ENCODE peak calls at places on chromosomes 2 and 18, in ten cellular contexts. S is activated naive CD8-positive, alpha-beta T cell treated with anti-CD3 and anti-CD28 coated beads, Interleukin-2, amount 10 ng/mL, durations not matched to agents 7 days and 5 days; C is HFFc6; Z is HT1080; N is activated T-helper 9 cell treated with anti-CD3 and anti-CD28 coated beads, Interleukin-2, amount 50 U/mL, for 16 hours; K is adrenal gland; E is DMS153; P is pons; H is mammary epithelial cell; W is glutamatergic neuron. G is an unnamed sample.

GRCh38 chr2:199136681-199137080 is 321.1 kb downstream of the SATB2 start:
- DNase-seq in S (no peak), C (peak), Z (peak), N (no peak), K (no peak), E (no peak), P (no peak), H (peak), W (no peak), G (peak)

GRCh38 chr2:12050381-12050780 is 303.9 kb downstream of the LPIN1 start:
- DNase-seq in S (no peak), C (peak), Z (peak), N (no peak), K (no peak), E (no peak), P (no peak), H (peak), W (no peak), G (peak)

GRCh38 chr2:128178650-128179460 is 87.9 kb downstream of the UGGT1 start:
- DNase-seq in S (peak), C (peak), Z (peak), N (no peak), K (peak), E (no peak), P (peak), H (peak), W (peak), G (peak)

GRCh38 chr2:206211657-206212255 is 52.1 kb downstream of the EEF1B2 start:
- DNase-seq in S (no peak), C (peak), Z (peak), N (no peak), K (no peak), E (no peak), P (no peak), H (peak), W (no peak), G (no peak)

GRCh38 chr2:86219896-86220295 is 20.6 kb downstream of the MRPL35 start:
- DNase-seq in S (no peak), C (no peak), Z (no peak), N (no peak), K (no peak), E (no peak), P (no peak), H (no peak), W (no peak), G (no peak)

GRCh38 chr2:3465844-3466481 is 53.4 kb downstream of the ADI1 start:
- DNase-seq in S (no peak), C (peak), Z (peak), N (no peak), K (no peak), E (no peak), P (no peak), H (peak), W (no peak), G (peak)

GRCh38 chr2:111135910-111136297 is 15.2 kb downstream of the BCL2L11 start:
- DNase-seq in S (no peak), C (no peak), Z (peak), N (no peak), K (no peak), E (no peak), P (no peak), H (no peak), W (peak), G (no peak)

GRCh38 chr2:44778671-44779476 is 162.6 kb upstream of the SIX3 start:
- DNase-seq in S (no peak), C (no peak), Z (no peak), N (no peak), K (no peak), E (no peak), P (no peak), H (no peak), W (no peak), G (no peak)

GRCh38 chr2:141528990-141529389 is 601.8 kb downstream of the LRP1B start:
- DNase-seq in S (no peak), C (no peak), Z (no peak), N (no peak), K (no peak), E (no peak), P (no peak), H (no peak), W (no peak), G (no peak)

GRCh38 chr18:22822024-22822423 is 111.1 kb upstream of the RBBP8 start:
- DNase-seq in S (no peak), C (peak), Z (peak), N (no peak), K (no peak), E (no peak), P (no peak), H (peak), W (no peak), G (no peak)

GRCh38 chr2:64405476-64406406 is 48.2 kb upstream of the LGALSL start:
- DNase-seq in S (no peak), C (peak), Z (peak), N (no peak), K (no peak), E (no peak), P (no peak), H (peak), W (no peak), G (no peak)

GRCh38 chr18:70464343-70465114 is 175.7 kb downstream of the SOCS6 start:
- DNase-seq in S (peak), C (peak), Z (peak), N (no peak), K (peak), E (peak), P (peak), H (peak), W (peak), G (peak)

GRCh38 chr2:217966399-217967068 is 36.3 kb downstream of the TNS1 start:
- DNase-seq in S (no peak), C (no peak), Z (no peak), N (no peak), K (no peak), E (no peak), P (no peak), H (no peak), W (no peak), G (no peak)

GRCh38 chr2:233449921-233450853 is 95.9 kb downstream of the DGKD start:
- DNase-seq in S (peak), C (no peak), Z (no peak), N (no peak), K (no peak), E (no peak), P (no peak), H (no peak), W (peak), G (no peak)

GRCh38 chr2:70570041-70570661 is 16.5 kb upstream of the TGFA start:
- DNase-seq in S (no peak), C (no peak), Z (peak), N (no peak), K (no peak), E (no peak), P (no peak), H (peak), W (no peak), G (peak)

GRCh38 chr18:35215026-35215425 is 25.8 kb upstream of the ZNF397 start:
- DNase-seq in S (no peak), C (no peak), Z (no peak), N (no peak), K (no peak), E (no peak), P (no peak), H (no peak), W (no peak), G (no peak)

GRCh38 chr2:46657042-46657504 is 177.7 kb downstream of the TMEM247 start:
- DNase-seq in S (no peak), C (no peak), Z (peak), N (no peak), K (no peak), E (no peak), P (peak), H (peak), W (no peak), G (peak)

GRCh38 chr2:240648155-240648649 is 22.9 kb downstream of the GPR35 start:
- DNase-seq in S (no peak), C (no peak), Z (no peak), N (no peak), K (no peak), E (no peak), P (no peak), H (no peak), W (no peak), G (no peak)

GRCh38 chr2:26569216-26570082 is 71.7 kb downstream of the CIB4 start:
- DNase-seq in S (peak), C (no peak), Z (no peak), N (no peak), K (no peak), E (no peak), P (no peak), H (no peak), W (peak), G (no peak)

GRCh38 chr2:232260075-232260474 is 118.5 kb upstream of the ALPP start:
- DNase-seq in S (no peak), C (peak), Z (peak), N (no peak), K (no peak), E (no peak), P (no peak), H (peak), W (no peak), G (peak)

GRCh38 chr2:23904692-23905091 is 22.2 kb downstream of the ATAD2B start:
- DNase-seq in S (no peak), C (peak), Z (no peak), N (no peak), K (no peak), E (no peak), P (peak), H (no peak), W (no peak), G (no peak)

GRCh38 chr2:68719912-68720311 is 14.7 kb upstream of the ARHGAP25 start:
- DNase-seq in S (no peak), C (no peak), Z (no peak), N (no peak), K (no peak), E (no peak), P (no peak), H (no peak), W (no peak), G (no peak)

GRCh38 chr2:127146820-127147502 is 40.0 kb upstream of the BIN1 start:
- DNase-seq in S (no peak), C (no peak), Z (peak), N (no peak), K (no peak), E (no peak), P (no peak), H (no peak), W (no peak), G (no peak)

GRCh38 chr2:221504905-221505304 is 67.2 kb downstream of the EPHA4 start:
- DNase-seq in S (no peak), C (no peak), Z (no peak), N (no peak), K (no peak), E (no peak), P (no peak), H (no peak), W (no peak), G (no peak)

GRCh38 chr2:48717826-48718225 is 37.7 kb downstream of the LHCGR start:
- DNase-seq in S (no peak), C (no peak), Z (no peak), N (no peak), K (no peak), E (no peak), P (no peak), H (no peak), W (no peak), G (no peak)

GRCh38 chr2:161946489-161947107 is 127.4 kb downstream of the DPP4 start:
- DNase-seq in S (no peak), C (peak), Z (peak), N (no peak), K (no peak), E (no peak), P (peak), H (peak), W (no peak), G (peak)

GRCh38 chr18:22318745-22319407 is 98.8 kb downstream of the CTAGE1 start:
- DNase-seq in S (no peak), C (no peak), Z (peak), N (no peak), K (no peak), E (no peak), P (peak), H (no peak), W (no peak), G (peak)

GRCh38 chr2:66069937-66070716 is 364.8 kb upstream of the MEIS1 start:
- DNase-seq in S (no peak), C (no peak), Z (no peak), N (no peak), K (no peak), E (no peak), P (no peak), H (no peak), W (no peak), G (no peak)

GRCh38 chr18:76357174-76357573 is 137.9 kb downstream of the ZNF516 start:
- DNase-seq in S (no peak), C (no peak), Z (no peak), N (no peak), K (no peak), E (no peak), P (no peak), H (no peak), W (no peak), G (no peak)

GRCh38 chr2:227164745-227165350 is 424 bp downstream of the COL4A3 start:
- DNase-seq in S (peak), C (no peak), Z (no peak), N (no peak), K (peak), E (no peak), P (no peak), H (no peak), W (no peak), G (peak)

GRCh38 chr2:152036611-152037469 is 62.0 kb downstream of the CACNB4 start:
- DNase-seq in S (peak), C (peak), Z (peak), N (peak), K (peak), E (peak), P (peak), H (peak), W (peak), G (peak)

GRCh38 chr2:238235331-238235732 is 4.5 kb downstream of the HES6 start:
- DNase-seq in S (no peak), C (peak), Z (no peak), N (no peak), K (no peak), E (no peak), P (no peak), H (no peak), W (no peak), G (no peak)

GRCh38 chr18:58335821-58336220 is 291.8 kb downstream of the NEDD4L start:
- DNase-seq in S (no peak), C (no peak), Z (no peak), N (no peak), K (no peak), E (no peak), P (no peak), H (no peak), W (no peak), G (no peak)

GRCh38 chr2:73250872-73251846 is 17.1 kb downstream of the CCT7 start:
- DNase-seq in S (no peak), C (no peak), Z (no peak), N (no peak), K (no peak), E (no peak), P (peak), H (no peak), W (no peak), G (no peak)

GRCh38 chr2:101442667-101443061 is 32.2 kb downstream of the RFX8 start:
- DNase-seq in S (no peak), C (peak), Z (no peak), N (no peak), K (no peak), E (no peak), P (no peak), H (peak), W (no peak), G (no peak)